ENCODE peak calls at places on chromosomes 16 and 17, in ten cellular contexts. U is activated CD8-positive, alpha-beta T cell treated with anti-CD3 and anti-CD28 coated beads for 36 hours; F is gastrocnemius medialis; K is esophagus muscularis mucosa; N is nephron progenitor cell; G is AG04449; H is epithelial cell of esophagus; S is GM12864; Z is AG10803; W is H9. M is an unnamed sample.

GRCh38 chr16:81723098-81723723 is 55.9 kb upstream of the PLCG2 start:
- DNase-seq in G (peak), N (peak), S (peak), K (no peak), Z (peak), W (no peak), F (no peak), U (peak), H (peak), M (peak)

GRCh38 chr16:67082891-67083290 is 26.9 kb upstream of the PHAF1 start:
- DNase-seq in F (no peak), G (no peak), W (no peak), H (no peak), S (no peak), K (no peak), U (no peak), Z (peak), N (no peak), M (no peak)

GRCh38 chr17:41734949-41735313 is 488 bp upstream of the HAP1 start:
- DNase-seq in K (no peak), W (no peak), N (no peak), Z (no peak), S (no peak), F (no peak), H (no peak), U (no peak), G (no peak), M (peak)

GRCh38 chr16:73067671-73068545 is 20.0 kb upstream of the ZFHX3 start:
- DNase-seq in U (no peak), W (no peak), H (no peak), Z (no peak), S (no peak), F (no peak), N (no peak), K (no peak), G (no peak), M (no peak)

GRCh38 chr17:63364944-63365343 is 81.2 kb downstream of the CYB561 start:
- DNase-seq in K (no peak), N (no peak), W (no peak), Z (no peak), H (no peak), G (no peak), S (no peak), U (no peak), F (no peak), M (no peak)

GRCh38 chr16:83136924-83137323 is 510.2 kb downstream of the CDH13 start:
- DNase-seq in U (no peak), H (no peak), K (no peak), G (no peak), S (no peak), W (no peak), F (no peak), Z (no peak), N (peak), M (no peak)

GRCh38 chr17:35849469-35850348 is 19.0 kb downstream of the HEATR9 start:
- DNase-seq in W (peak), U (peak), N (peak), K (no peak), H (peak), S (peak), G (peak), F (no peak), Z (peak), M (peak)

GRCh38 chr16:26963109-26963508 is 103.6 kb upstream of the C16orf82 start:
- DNase-seq in S (no peak), H (no peak), N (peak), K (no peak), U (peak), Z (peak), F (no peak), G (no peak), W (peak), M (peak)

GRCh38 chr16:58792188-58792587 is 58.1 kb upstream of the GOT2 start:
- DNase-seq in U (no peak), F (no peak), N (no peak), W (no peak), H (no peak), K (no peak), S (no peak), G (no peak), Z (no peak), M (no peak)

GRCh38 chr16:19835989-19836421 is 48.6 kb downstream of the GPRC5B start:
- DNase-seq in F (no peak), Z (peak), H (no peak), G (no peak), U (no peak), N (no peak), W (no peak), S (no peak), K (no peak), M (no peak)

GRCh38 chr17:41967141-41967920 is 736 bp downstream of the CNP start:
- DNase-seq in U (peak), G (no peak), K (no peak), S (no peak), H (peak), F (peak), W (no peak), N (no peak), Z (no peak), M (no peak)

GRCh38 chr17:19321481-19322128 is 40.9 kb downstream of the B9D1 start:
- DNase-seq in U (no peak), F (peak), S (no peak), N (no peak), G (no peak), H (no peak), K (no peak), W (peak), Z (no peak), M (no peak)
- TF ChIP-seq CTCF in U (no peak), F (no peak), S (peak), N (peak), G (no peak), H (peak), K (no peak), W (peak), Z (no peak), M (peak)

GRCh38 chr16:25690563-25691143 is 1.1 kb upstream of the HS3ST4 start:
- DNase-seq in K (no peak), H (no peak), F (no peak), W (no peak), U (no peak), Z (no peak), G (no peak), S (no peak), N (no peak), M (no peak)
- TF ChIP-seq CTCF in K (no peak), H (no peak), F (no peak), W (no peak), U (no peak), Z (no peak), G (no peak), S (no peak), N (no peak), M (no peak)

DNA sequence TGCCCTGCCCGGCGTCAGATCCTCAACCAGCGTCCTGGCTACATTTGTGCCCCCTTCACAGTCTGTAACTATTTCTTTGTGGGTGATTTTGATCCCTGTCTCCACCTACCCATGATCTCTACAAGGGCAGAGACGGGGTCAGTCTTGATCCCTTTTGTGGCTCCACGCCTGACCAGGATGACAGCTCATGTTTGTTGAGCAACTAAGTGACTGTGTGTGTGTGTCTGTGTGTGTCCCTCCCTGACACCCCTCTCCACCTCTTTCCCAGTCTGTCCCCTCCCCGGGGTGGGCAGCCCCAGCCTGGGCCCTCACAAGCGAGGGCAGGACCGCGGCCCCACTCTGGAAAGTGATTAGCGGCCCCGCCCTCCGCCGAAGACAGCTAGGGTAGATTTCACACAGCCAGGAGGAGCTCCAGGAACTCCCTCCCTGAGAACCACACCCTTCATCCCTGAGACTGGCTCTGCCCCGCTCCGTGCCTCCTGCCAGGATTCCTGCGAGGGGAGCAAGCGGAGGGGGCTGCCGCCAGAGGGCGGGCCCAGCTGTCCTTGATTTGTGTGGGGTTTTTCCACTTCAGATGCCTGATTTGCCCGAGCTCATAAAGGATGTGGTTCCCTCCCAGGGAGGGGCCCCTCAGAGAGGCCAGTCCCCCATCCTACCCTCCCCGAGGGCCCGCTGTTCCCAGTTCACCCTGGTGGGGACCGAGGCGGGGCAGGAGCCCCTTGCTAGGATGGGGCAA is 5.3 kb upstream of the HS3ST6 start:
- DNase-seq in Z (peak), U (peak), H (peak), N (peak), W (peak), G (no peak), S (no peak), F (no peak), K (no peak), M (peak)
- TF ChIP-seq CTCF in Z (peak), U (peak), H (no peak), N (peak), W (peak), G (peak), S (no peak), F (no peak), K (peak), M (peak)

GRCh38 chr17:6574689-6575595 is 18.6 kb upstream of the PITPNM3 start:
- DNase-seq in K (no peak), U (peak), F (no peak), S (peak), H (peak), G (peak), W (no peak), Z (peak), N (peak), M (peak)
- TF ChIP-seq CTCF in K (peak), U (no peak), F (no peak), S (no peak), H (no peak), G (peak), W (peak), Z (peak), N (no peak), M (no peak)

GRCh38 chr16:56421976-56422669 is 3.2 kb downstream of the AMFR start:
- DNase-seq in U (no peak), N (no peak), K (no peak), Z (no peak), G (no peak), W (no peak), F (no peak), S (no peak), H (no peak), M (no peak)

GRCh38 chr16:56420613-56421012 is 4.7 kb downstream of the AMFR start:
- DNase-seq in F (no peak), K (no peak), N (no peak), Z (no peak), S (no peak), G (no peak), U (no peak), H (no peak), W (no peak), M (no peak)

GRCh38 chr16:56417138-56417537 is 8.2 kb downstream of the AMFR start:
- DNase-seq in K (no peak), G (no peak), Z (no peak), H (no peak), U (no peak), S (no peak), N (no peak), F (no peak), W (no peak), M (no peak)

GRCh38 chr16:56421313-56421712 is 4.0 kb downstream of the AMFR start:
- DNase-seq in Z (no peak), S (no peak), G (no peak), U (no peak), H (no peak), F (no peak), W (no peak), K (no peak), N (no peak), M (no peak)

GRCh38 chr16:56419740-56420548 is 5.4 kb downstream of the AMFR start:
- DNase-seq in G (no peak), U (no peak), K (no peak), F (no peak), S (no peak), Z (no peak), H (no peak), N (no peak), W (no peak), M (no peak)
- TF ChIP-seq CTCF in G (no peak), U (no peak), K (no peak), F (no peak), S (no peak), Z (no peak), H (no peak), N (no peak), W (peak), M (no peak)

DNA sequence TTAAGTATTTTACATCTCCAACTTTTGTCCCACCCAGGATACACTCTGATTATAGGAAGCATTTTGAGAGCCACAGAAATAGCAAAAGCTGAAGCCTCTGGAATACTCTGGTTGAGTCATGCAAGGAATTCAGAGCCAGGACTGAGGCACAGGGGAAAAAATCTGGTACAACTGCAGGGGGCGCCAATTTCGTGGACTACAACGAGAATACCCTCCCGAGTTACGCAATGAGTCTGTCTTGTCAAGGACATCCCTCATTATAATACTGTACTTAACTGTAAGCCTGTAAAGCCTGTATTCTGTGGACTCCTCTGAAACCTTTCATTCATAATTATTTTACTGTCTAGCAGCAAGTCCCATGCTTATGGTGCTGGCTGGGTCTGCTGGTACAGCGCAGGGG is 7.8 kb downstream of the HOXB1 start:
- DNase-seq in U (no peak), N (no peak), S (no peak), G (no peak), H (no peak), W (no peak), Z (no peak), F (no peak), K (no peak), M (no peak)
- TF ChIP-seq CTCF in U (no peak), N (peak), S (peak), G (peak), H (no peak), W (peak), Z (peak), F (no peak), K (peak), M (peak)

DNA sequence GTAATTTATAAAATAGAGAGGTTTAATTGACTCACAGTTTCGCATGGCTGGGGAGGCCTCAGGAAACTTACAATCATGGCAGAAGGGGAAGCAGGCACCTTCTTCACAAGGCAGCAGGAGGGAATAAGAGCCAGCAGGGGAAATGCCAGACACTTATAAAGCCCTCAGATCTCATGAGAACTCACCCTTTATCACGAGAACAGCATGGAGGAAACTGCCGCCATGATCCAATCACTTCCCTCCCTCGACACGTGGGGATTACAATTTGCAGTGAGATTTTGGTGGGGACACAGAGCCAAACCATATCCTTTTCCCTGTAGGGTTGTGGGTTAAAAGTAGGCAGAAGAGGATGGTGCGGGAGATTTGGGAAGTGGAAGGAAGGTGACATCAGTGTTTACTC is 101.4 kb downstream of the BMERB1 start:
- DNase-seq in W (no peak), K (no peak), G (no peak), Z (no peak), H (no peak), F (no peak), S (no peak), U (no peak), N (no peak), M (no peak)
- TF ChIP-seq CTCF in W (no peak), K (no peak), G (no peak), Z (no peak), H (no peak), F (no peak), S (no peak), U (no peak), N (no peak), M (no peak)

DNA sequence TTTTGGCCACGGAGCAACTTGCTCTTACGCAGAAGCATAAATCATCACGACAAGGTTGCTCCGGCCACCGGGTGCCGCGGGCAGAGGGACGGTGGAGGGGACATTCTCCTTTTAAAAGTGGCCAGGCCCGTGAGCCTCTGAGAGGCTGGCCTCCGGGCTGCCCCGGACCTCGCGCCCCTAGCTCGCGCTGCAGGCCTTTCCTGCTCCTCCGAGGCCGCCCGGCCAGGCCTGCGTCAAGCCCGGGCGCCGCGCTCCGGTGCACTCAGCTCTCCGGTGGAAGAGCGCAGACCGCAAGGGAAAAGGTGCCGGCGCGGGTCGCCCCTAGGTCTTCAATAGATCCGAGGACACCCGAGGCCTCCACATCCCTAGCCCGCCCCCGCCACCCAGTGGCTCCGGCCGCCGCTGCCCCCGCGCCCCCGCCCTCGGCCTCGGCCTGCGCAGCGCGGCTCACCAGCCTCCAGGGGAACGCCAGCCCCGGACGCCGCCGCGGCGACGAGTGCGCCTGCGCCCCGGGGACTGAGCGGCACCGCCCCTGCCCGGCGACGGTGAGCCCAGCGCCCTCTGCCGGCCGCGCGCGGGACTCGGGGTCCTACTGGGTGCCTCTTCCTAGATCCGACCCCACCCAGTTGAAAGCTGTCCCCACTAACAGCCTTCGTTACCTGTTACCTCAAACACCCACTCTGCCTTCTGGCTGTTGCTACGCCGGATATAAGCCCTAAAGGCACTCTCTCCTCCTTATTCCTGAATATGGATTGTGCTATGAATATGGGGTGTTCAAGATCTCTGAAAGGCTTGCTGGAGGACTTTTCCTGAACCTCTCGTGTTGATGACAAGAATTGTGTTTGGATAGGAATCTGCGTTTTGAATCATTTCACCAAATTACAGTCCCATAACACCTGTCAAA is at the start of gene LYRM9:
- DNase-seq in H (peak), N (peak), W (peak), G (no peak), K (peak), U (peak), Z (peak), F (peak), S (peak), M (peak)
- TF ChIP-seq CTCF in H (peak), N (peak), W (peak), G (peak), K (peak), U (peak), Z (peak), F (peak), S (peak), M (peak)

GRCh38 chr16:53726625-53727024 is 22.7 kb downstream of the FTO start:
- DNase-seq in Z (no peak), F (no peak), N (peak), U (no peak), K (no peak), G (no peak), W (no peak), H (peak), S (no peak), M (no peak)
- TF ChIP-seq CTCF in Z (no peak), F (no peak), N (no peak), U (no peak), K (no peak), G (no peak), W (no peak), H (no peak), S (no peak), M (no peak)

GRCh38 chr17:7801582-7801981 is 32.4 kb upstream of the KDM6B start:
- DNase-seq in W (no peak), G (no peak), K (no peak), U (no peak), Z (no peak), F (no peak), H (no peak), N (no peak), S (no peak), M (no peak)

GRCh38 chr17:7806592-7806991 is 27.4 kb upstream of the KDM6B start:
- DNase-seq in N (no peak), F (no peak), U (no peak), K (no peak), H (no peak), S (no peak), W (no peak), G (no peak), Z (no peak), M (no peak)

GRCh38 chr17:7809086-7809790 is 24.8 kb upstream of the KDM6B start:
- DNase-seq in H (peak), F (no peak), W (no peak), U (no peak), Z (no peak), K (no peak), N (no peak), S (no peak), G (no peak), M (no peak)

GRCh38 chr17:7803981-7804380 is 30.0 kb upstream of the KDM6B start:
- DNase-seq in W (peak), U (no peak), N (no peak), K (no peak), G (no peak), F (no peak), H (peak), S (no peak), Z (peak), M (no peak)

GRCh38 chr17:7807206-7807605 is 26.8 kb upstream of the KDM6B start:
- DNase-seq in W (no peak), U (no peak), K (no peak), S (no peak), Z (no peak), G (no peak), H (no peak), F (no peak), N (no peak), M (no peak)
- TF ChIP-seq CTCF in W (no peak), U (no peak), K (no peak), S (no peak), Z (no peak), G (no peak), H (no peak), F (no peak), N (no peak), M (no peak)